ENCODE peak calls at places on chromosome 20, in ten cellular contexts. S is A549, E is endothelial cell, Z is left ventricle myocardium inferior, M is progenitor cell of endocrine pancreas, G is Caco-2, I is choroid plexus epithelial cell, U is foreskin fibroblast, X is neural progenitor cell, N is AG10803. J is an unnamed sample.

GRCh38 chr20:32682508-32682987 is 8.8 kb upstream of the C20orf203 start:
- DNase-seq in S (no peak), E (no peak), Z (no peak), M (no peak), G (no peak), I (no peak), U (no peak), X (no peak), N (no peak), J (no peak)

GRCh38 chr20:42530855-42531674 is 658.6 kb downstream of the PTPRT start:
- DNase-seq in S (peak), E (no peak), Z (no peak), M (no peak), G (peak), I (peak), U (no peak), X (peak), N (peak), J (peak)

GRCh38 chr20:22374066-22374465 is 210.3 kb downstream of the FOXA2 start:
- DNase-seq in S (no peak), E (no peak), Z (no peak), M (no peak), G (no peak), I (no peak), U (no peak), X (no peak), N (no peak), J (no peak)

GRCh38 chr20:37345339-37346231 is at the start of gene SRC:
- DNase-seq in S (peak), E (peak), Z (peak), M (peak), G (no peak), I (peak), U (peak), X (peak), N (peak), J (peak)

GRCh38 chr20:44069203-44069931 is 117.6 kb downstream of the JPH2 start:
- DNase-seq in S (no peak), E (no peak), Z (no peak), M (no peak), G (no peak), I (no peak), U (no peak), X (no peak), N (no peak), J (no peak)

GRCh38 chr20:5779071-5779470 is 28.9 kb downstream of the SHLD1 start:
- DNase-seq in S (no peak), E (no peak), Z (no peak), M (no peak), G (no peak), I (no peak), U (no peak), X (no peak), N (no peak), J (no peak)

GRCh38 chr20:43800186-43800585 is 73.4 kb upstream of the GTSF1L start:
- DNase-seq in S (no peak), E (no peak), Z (no peak), M (no peak), G (no peak), I (no peak), U (no peak), X (no peak), N (no peak), J (no peak)

GRCh38 chr20:431012-431904 is 23.2 kb downstream of the RBCK1 start:
- DNase-seq in S (peak), E (peak), Z (peak), M (peak), G (peak), I (peak), U (peak), X (peak), N (peak), J (peak)

GRCh38 chr20:10179574-10180298 is 38.9 kb upstream of the SNAP25 start:
- DNase-seq in S (peak), E (peak), Z (no peak), M (no peak), G (peak), I (peak), U (no peak), X (peak), N (no peak), J (no peak)

GRCh38 chr20:32578840-32579239 is 6.3 kb downstream of the NOL4L start:
- DNase-seq in S (no peak), E (no peak), Z (no peak), M (no peak), G (no peak), I (no peak), U (no peak), X (no peak), N (no peak), J (no peak)

GRCh38 chr20:5807431-5807830 is 57.2 kb downstream of the SHLD1 start:
- DNase-seq in S (no peak), E (no peak), Z (no peak), M (no peak), G (no peak), I (no peak), U (no peak), X (no peak), N (no peak), J (no peak)

GRCh38 chr20:37042986-37043972 is 52.5 kb downstream of the RBL1 start:
- DNase-seq in S (no peak), E (no peak), Z (no peak), M (no peak), G (no peak), I (no peak), U (no peak), X (no peak), N (no peak), J (no peak)

GRCh38 chr20:22776369-22776768 is 192.0 kb upstream of the FOXA2 start:
- DNase-seq in S (no peak), E (no peak), Z (no peak), M (no peak), G (no peak), I (no peak), U (peak), X (no peak), N (no peak), J (no peak)

GRCh38 chr20:13817342-13817741 is 32.5 kb downstream of the NDUFAF5 start:
- DNase-seq in S (no peak), E (no peak), Z (no peak), M (no peak), G (no peak), I (peak), U (peak), X (no peak), N (no peak), J (no peak)

GRCh38 chr20:64237316-64237715 is 18.2 kb upstream of the PCMTD2 start:
- DNase-seq in S (no peak), E (no peak), Z (no peak), M (no peak), G (no peak), I (no peak), U (no peak), X (no peak), N (no peak), J (no peak)

GRCh38 chr20:7696311-7696710 is 243.9 kb downstream of the HAO1 start:
- DNase-seq in S (no peak), E (no peak), Z (no peak), M (no peak), G (no peak), I (no peak), U (peak), X (no peak), N (no peak), J (no peak)

GRCh38 chr20:13034936-13035335 is 26.2 kb downstream of the SPTLC3 start:
- DNase-seq in S (no peak), E (no peak), Z (no peak), M (no peak), G (no peak), I (no peak), U (no peak), X (no peak), N (no peak), J (no peak)

GRCh38 chr20:47642118-47642517 is 140.4 kb downstream of the NCOA3 start:
- DNase-seq in S (no peak), E (no peak), Z (no peak), M (no peak), G (peak), I (no peak), U (no peak), X (no peak), N (peak), J (no peak)

GRCh38 chr20:10622657-10623418 is 51.0 kb downstream of the JAG1 start:
- DNase-seq in S (no peak), E (no peak), Z (peak), M (no peak), G (no peak), I (peak), U (no peak), X (no peak), N (peak), J (no peak)

GRCh38 chr20:41218466-41218865 is 81.1 kb downstream of the PLCG1 start:
- DNase-seq in S (no peak), E (no peak), Z (no peak), M (no peak), G (no peak), I (peak), U (peak), X (no peak), N (peak), J (no peak)

GRCh38 chr20:57591289-57592229 is 28.7 kb downstream of the ZBP1 start:
- DNase-seq in S (no peak), E (no peak), Z (no peak), M (no peak), G (no peak), I (no peak), U (no peak), X (no peak), N (no peak), J (no peak)

GRCh38 chr20:34271961-34272360 is 30.7 kb downstream of the ASIP start:
- DNase-seq in S (no peak), E (no peak), Z (no peak), M (no peak), G (no peak), I (peak), U (peak), X (no peak), N (peak), J (no peak)

GRCh38 chr20:6162239-6162638 is 39.4 kb upstream of the FERMT1 start:
- DNase-seq in S (no peak), E (no peak), Z (peak), M (no peak), G (no peak), I (peak), U (peak), X (no peak), N (peak), J (peak)

GRCh38 chr20:50049442-50050026 is 63.4 kb downstream of the UBE2V1 start:
- DNase-seq in S (no peak), E (no peak), Z (no peak), M (no peak), G (no peak), I (no peak), U (no peak), X (no peak), N (no peak), J (no peak)

GRCh38 chr20:61875221-61875885 is 190.3 kb downstream of the TAF4 start:
- DNase-seq in S (no peak), E (peak), Z (no peak), M (no peak), G (peak), I (no peak), U (no peak), X (peak), N (no peak), J (no peak)

GRCh38 chr20:34468956-34469355 is 47.3 kb upstream of the DYNLRB1 start:
- DNase-seq in S (no peak), E (no peak), Z (no peak), M (no peak), G (no peak), I (no peak), U (no peak), X (no peak), N (no peak), J (no peak)

GRCh38 chr20:21505161-21505809 is 8.6 kb downstream of the NKX2-2 start:
- DNase-seq in S (peak), E (peak), Z (peak), M (peak), G (peak), I (peak), U (peak), X (peak), N (peak), J (peak)

GRCh38 chr20:57586370-57586793 is 25.5 kb downstream of the PCK1 start:
- DNase-seq in S (no peak), E (no peak), Z (no peak), M (no peak), G (no peak), I (no peak), U (no peak), X (peak), N (no peak), J (no peak)

GRCh38 chr20:11810316-11811130 is 107.2 kb upstream of the BTBD3 start:
- DNase-seq in S (no peak), E (no peak), Z (no peak), M (no peak), G (no peak), I (peak), U (peak), X (peak), N (peak), J (no peak)

GRCh38 chr20:5688431-5688972 is 61.7 kb upstream of the SHLD1 start:
- DNase-seq in S (no peak), E (peak), Z (peak), M (no peak), G (no peak), I (peak), U (no peak), X (no peak), N (no peak), J (peak)

GRCh38 chr20:20213722-20214121 is 154.2 kb upstream of the INSM1 start:
- DNase-seq in S (no peak), E (no peak), Z (no peak), M (no peak), G (no peak), I (no peak), U (no peak), X (no peak), N (no peak), J (no peak)

GRCh38 chr20:12893019-12893418 is 115.8 kb upstream of the SPTLC3 start:
- DNase-seq in S (no peak), E (no peak), Z (no peak), M (no peak), G (no peak), I (no peak), U (no peak), X (no peak), N (no peak), J (no peak)

GRCh38 chr20:370151-370600 is 10.4 kb upstream of the TRIB3 start:
- DNase-seq in S (no peak), E (no peak), Z (no peak), M (no peak), G (peak), I (no peak), U (no peak), X (no peak), N (no peak), J (no peak)

GRCh38 chr20:11324990-11325389 is 592.7 kb upstream of the BTBD3 start:
- DNase-seq in S (no peak), E (no peak), Z (no peak), M (no peak), G (no peak), I (no peak), U (no peak), X (no peak), N (no peak), J (no peak)

GRCh38 chr20:58837717-58838116 is 13.0 kb downstream of the GNAS-AS1 start:
- DNase-seq in S (no peak), E (no peak), Z (no peak), M (no peak), G (no peak), I (no peak), U (no peak), X (no peak), N (no peak), J (no peak)
- TF ChIP-seq CTCF in S (no peak), E (no peak), Z (no peak), M (no peak), G (no peak), I (no peak), U (no peak), X (no peak), N (no peak), J (no peak)

DNA sequence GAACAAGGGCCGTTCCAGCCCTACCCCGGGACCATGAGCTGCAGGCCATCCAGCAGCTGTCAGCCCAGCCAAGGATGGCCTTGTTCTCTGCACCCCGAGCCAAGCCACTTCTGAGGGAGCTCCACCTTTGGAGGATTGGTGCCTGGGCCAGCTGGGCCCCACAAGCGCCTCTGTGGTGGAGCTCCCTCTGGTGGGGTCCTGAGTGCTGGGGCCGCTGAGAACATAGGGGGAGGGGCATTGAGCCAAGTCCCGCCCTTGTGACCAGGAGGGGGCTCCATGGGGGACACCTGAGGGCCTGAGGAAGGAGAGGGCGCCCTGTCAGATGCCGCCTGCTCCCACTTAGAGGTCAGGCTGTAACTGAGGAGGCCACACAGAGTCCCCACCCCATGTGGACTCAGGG is 43.2 kb downstream of the YTHDF1 start:
- DNase-seq in S (no peak), E (peak), Z (no peak), M (no peak), G (peak), I (no peak), U (no peak), X (no peak), N (no peak), J (no peak)
- TF ChIP-seq CTCF in S (no peak), E (no peak), Z (no peak), M (no peak), G (peak), I (peak), U (peak), X (peak), N (no peak), J (no peak)

DNA sequence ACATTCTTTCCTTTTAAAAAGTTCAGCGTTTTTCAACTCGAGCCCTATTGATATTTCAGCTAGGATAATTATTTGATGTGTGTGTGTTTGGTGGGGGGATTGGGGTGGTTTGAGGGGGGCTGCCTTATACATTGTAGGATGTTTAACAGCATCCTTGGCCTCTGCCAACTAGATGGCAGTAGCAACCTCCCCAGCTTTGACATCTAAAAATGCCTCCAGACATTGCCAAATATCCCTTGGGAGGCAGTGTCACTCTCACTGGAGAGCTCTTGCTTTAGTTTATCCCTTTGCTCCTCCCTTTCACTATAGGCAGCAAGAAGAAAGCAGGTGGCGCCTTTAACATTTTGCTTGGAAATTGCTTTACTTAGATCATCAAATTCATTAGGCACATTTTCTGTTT is 14.6 kb upstream of the TP53TG5 start:
- DNase-seq in S (no peak), E (no peak), Z (no peak), M (no peak), G (peak), I (no peak), U (peak), X (no peak), N (no peak), J (no peak)
- TF ChIP-seq CTCF in S (peak), E (no peak), Z (peak), M (no peak), G (no peak), I (peak), U (no peak), X (no peak), N (no peak), J (no peak)

GRCh38 chr20:8996817-8997512 is 71.9 kb upstream of the PLCB4 start:
- DNase-seq in S (no peak), E (no peak), Z (no peak), M (no peak), G (no peak), I (no peak), U (no peak), X (peak), N (no peak), J (no peak)
- TF ChIP-seq CTCF in S (no peak), E (no peak), Z (no peak), M (no peak), G (no peak), I (no peak), U (no peak), X (no peak), N (no peak), J (no peak)

DNA sequence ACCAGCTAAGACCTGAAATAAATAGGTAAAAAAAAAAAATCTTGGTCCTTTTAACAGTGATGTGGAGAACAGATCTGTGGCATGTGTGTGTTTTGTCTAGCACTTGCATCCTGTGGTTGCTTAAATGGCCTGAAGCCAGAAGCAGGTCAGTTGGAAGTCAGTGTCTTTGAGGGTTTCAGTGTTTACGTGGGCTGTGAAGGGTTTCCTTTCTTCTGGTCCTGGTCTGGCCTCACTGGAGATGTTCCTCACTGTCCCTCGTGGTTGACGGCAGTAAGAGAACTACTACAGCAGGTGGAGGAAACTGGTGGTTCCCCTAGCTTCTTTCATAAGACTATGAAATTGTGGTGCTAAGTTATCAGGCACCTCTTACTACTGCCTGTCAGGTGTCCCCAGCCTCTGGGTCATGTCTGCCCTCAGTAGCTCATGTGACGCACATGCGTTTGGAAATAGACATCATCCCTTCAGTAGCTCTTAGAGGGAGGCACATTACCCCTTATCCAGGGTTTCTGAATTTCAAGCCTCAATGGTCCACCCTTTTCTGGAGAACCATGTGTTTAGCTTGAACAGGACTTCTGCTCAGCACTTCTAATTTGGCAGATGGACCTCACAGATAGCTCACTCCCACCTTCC is 59.4 kb upstream of the SCP2D1 start:
- DNase-seq in S (no peak), E (no peak), Z (no peak), M (no peak), G (no peak), I (peak), U (no peak), X (no peak), N (no peak), J (no peak)
- TF ChIP-seq CTCF in S (no peak), E (no peak), Z (no peak), M (no peak), G (no peak), I (no peak), U (no peak), X (no peak), N (no peak), J (no peak)

DNA sequence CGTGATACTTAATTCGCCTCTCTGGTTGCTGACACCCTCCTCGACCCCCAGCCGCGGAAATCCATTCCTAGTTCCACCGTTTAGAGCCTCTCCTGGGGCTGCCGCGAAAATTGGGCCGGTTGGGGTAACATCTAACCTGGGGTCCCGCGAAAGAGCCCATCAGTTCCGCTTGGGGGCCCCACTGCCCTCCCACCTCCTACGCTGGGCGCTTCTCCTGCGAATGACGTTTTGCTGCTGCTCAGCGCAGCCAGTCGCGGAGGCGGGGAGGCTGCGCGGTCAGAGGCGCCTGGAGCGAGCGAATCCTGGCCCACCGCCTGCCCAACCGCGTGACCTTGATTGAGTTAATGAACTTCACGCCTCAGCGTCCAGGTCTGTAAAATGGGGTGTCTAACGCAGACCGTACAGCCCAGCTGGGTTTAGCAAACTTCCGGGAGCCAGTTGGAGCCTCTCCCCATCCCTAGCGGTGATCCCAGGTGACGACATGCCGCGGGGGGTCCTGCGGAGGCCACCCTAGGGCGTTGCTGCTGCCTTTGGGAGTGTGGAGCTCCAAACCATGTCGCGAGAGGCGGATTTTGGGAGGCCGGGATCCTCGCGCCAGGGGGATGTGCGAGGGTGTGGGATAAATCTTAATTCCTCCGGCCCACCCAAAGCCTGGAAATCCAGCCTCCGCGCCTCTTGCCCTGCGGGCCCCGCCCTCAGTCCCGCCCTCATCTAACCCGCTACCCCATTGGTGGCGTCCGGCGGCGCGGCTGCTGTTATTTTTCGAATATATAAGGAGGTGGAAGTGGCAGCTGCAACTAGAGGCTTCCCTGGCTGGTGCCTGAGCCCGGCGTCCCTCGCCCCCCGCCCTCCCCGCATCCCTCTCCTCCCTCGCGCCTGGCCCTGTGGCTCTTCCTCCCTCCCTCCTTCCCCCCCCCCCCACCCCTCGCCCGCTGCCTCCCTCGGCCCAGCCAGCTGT is at the start of gene CDC25B:
- DNase-seq in S (peak), E (peak), Z (peak), M (peak), G (peak), I (peak), U (peak), X (peak), N (peak), J (peak)
- TF ChIP-seq CTCF in S (peak), E (peak), Z (peak), M (peak), G (peak), I (peak), U (peak), X (peak), N (peak), J (peak)

J was measured in heart right ventricle.